ENCODE peak calls at places on chromosomes 6 and 20, in six cellular contexts. M is adrenal gland, Z is MM.1S, N is A549, R is ovary, W is IMR-90. S is an unnamed sample.

GRCh38 chr6:78607188-78607587 is 260.2 kb upstream of the IRAK1BP1 start:
- DNase-seq in M (no peak), Z (no peak), N (no peak), R (no peak), W (peak), S (no peak)

GRCh38 chr6:20533746-20534294 is 437 bp upstream of the CDKAL1 start:
- DNase-seq in M (no peak), Z (no peak), N (no peak), R (no peak), W (no peak), S (no peak)

GRCh38 chr6:169627736-169628423 is 73.9 kb downstream of the WDR27 start:
- DNase-seq in M (no peak), Z (no peak), N (no peak), R (no peak), W (no peak), S (no peak)

GRCh38 chr20:64038579-64039292 is 2.8 kb downstream of the C20orf204 start:
- DNase-seq in M (peak), Z (peak), N (peak), R (peak), W (peak), S (no peak)

GRCh38 chr6:45661667-45662066 is 283.9 kb upstream of the SUPT3H start:
- DNase-seq in M (no peak), Z (no peak), N (no peak), R (no peak), W (peak), S (no peak)

GRCh38 chr6:101666256-101666655 is 272.7 kb downstream of the GRIK2 start:
- DNase-seq in M (no peak), Z (no peak), N (peak), R (no peak), W (peak), S (no peak)

GRCh38 chr6:143222758-143223334 is 162.2 kb downstream of the AIG1 start:
- DNase-seq in M (no peak), Z (no peak), N (no peak), R (peak), W (no peak), S (no peak)

GRCh38 chr6:111817451-111818146 is 55.7 kb downstream of the FYN start:
- DNase-seq in M (no peak), Z (no peak), N (no peak), R (no peak), W (no peak), S (peak)

GRCh38 chr6:38012573-38012972 is 193.0 kb downstream of the ZFAND3 start:
- DNase-seq in M (no peak), Z (peak), N (peak), R (no peak), W (peak), S (no peak)

GRCh38 chr20:50541606-50542041 is 31.4 kb downstream of the PTPN1 start:
- DNase-seq in M (no peak), Z (no peak), N (no peak), R (no peak), W (no peak), S (no peak)

GRCh38 chr6:163774485-163774884 is 360.0 kb downstream of the QKI start:
- DNase-seq in M (no peak), Z (no peak), N (no peak), R (no peak), W (no peak), S (no peak)
- H3K27ac ChIP-seq in M (no peak), Z (no peak), N (no peak), R (no peak), W (no peak), S (no peak)

GRCh38 chr6:87357479-87358196 is 13.0 kb downstream of the C6orf163 start:
- DNase-seq in M (no peak), Z (no peak), N (no peak), R (no peak), W (no peak), S (no peak)
- TF ChIP-seq CTCF in M (no peak), Z (no peak), N (no peak), R (no peak), W (no peak), S (no peak)

DNA sequence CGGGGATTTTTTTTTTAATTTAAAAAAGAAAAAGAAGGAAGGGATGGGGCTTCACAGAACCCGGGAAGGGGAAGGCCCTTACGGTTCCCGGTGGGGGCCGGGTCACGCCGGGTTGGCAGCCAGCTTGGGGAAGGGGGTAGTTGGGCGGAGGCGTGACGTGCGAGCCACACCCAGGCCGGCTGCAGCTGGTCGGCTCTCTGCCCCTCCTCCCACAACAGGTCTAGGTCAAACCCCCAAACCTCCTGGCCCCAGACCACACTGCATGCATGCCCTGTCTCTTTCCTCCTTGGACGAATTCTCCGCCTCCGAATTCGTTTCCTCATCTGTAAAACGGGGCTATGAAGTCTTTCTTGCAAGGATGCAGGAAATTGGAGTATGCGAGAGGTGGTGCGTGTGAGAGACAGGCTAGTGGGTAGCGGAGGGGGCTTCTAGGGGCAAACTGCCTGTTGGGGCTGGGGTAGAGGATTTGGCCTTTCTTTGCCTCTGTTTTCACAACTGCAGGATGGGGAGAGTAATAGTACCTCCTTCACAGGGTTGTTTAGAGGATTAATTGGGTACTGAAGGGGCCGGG is 835 bp downstream of the HCK start:
- DNase-seq in M (peak), Z (no peak), N (no peak), R (no peak), W (no peak), S (peak)
- H3K4me3 ChIP-seq in M (peak), Z (peak), N (peak), R (no peak), W (no peak), S (peak)

DNA sequence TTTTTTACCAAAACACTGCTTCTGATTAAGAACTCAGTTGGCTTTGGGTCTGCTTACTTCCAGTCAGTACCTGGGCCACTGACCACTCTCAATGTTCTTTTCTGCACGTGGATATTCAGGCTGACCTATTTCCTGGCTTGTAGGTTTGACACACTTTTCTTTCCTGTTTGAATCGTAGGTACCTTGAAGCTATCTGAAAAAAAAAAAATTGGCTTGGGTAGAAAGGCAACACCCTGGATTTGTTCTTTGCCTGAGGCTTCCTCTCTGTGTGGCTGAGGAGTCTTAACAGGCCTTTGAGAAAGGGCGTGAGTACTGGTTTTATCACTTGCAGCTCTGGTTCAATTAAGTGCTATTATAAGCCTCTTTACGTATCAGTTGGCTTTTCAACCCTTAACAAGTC is 60.6 kb upstream of the IL20RA start:
- DNase-seq in M (no peak), Z (no peak), N (no peak), R (no peak), W (no peak), S (no peak)
- H3K27ac ChIP-seq in M (no peak), Z (no peak), N (no peak), R (no peak), W (no peak), S (no peak)

DNA sequence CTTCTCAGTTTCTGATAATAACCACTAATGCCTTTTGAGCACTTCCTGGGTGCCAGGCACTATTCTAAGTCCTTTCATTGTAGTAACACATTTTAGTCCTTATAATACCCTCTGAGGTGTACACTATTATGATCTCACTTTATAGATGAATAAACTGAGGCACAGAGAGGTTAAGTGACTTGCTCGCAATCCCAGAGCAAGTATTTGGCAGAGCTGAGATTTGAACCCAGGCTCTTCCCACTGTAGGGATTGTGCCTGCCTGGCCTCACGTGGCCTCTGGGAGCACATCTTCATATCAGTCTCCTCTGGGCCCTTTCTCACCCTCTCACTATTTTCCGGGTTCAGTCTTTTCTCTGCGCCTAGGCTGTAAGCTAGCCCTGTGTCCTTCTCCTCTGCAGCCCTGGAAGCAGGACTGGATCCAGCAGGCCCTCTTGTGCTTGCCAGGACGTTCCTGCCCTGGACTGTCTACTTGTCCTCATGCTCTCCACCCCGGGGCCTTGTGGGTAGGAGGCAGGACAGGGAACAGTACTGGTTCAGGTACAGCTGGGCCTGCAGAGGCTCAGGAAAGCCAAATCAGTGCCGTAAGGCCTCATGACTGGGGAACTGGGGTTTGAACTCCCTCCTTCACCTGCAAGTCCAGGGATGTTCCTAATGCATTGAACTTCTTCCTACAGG is 139.6 kb downstream of the VEGFA start:
- DNase-seq in M (no peak), Z (no peak), N (no peak), R (no peak), W (no peak), S (no peak)
- TF ChIP-seq CTCF in M (no peak), Z (no peak), N (no peak), R (no peak), W (no peak), S (no peak)

DNA sequence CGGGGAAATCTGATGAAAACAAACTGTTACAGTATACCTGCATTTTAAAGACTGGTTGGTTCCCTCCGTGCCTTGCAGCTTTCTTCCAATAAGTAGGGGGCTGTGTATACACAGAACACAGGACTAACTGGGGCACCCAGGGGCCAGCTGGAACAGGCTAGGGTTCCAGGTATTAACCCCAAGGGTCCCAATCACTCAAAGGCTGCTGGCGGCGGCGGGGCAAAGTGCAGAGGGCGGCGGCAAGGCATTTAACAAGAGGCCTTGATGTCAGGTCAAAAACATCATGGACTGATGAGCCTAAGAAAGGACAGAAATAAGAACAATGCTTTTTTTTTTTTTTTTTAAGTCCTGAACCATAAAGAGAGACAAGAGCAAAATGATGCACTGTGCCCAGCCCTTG is 2.5 kb downstream of the PMEPA1 start:
- DNase-seq in M (no peak), Z (peak), N (no peak), R (no peak), W (no peak), S (no peak)
- H3K4me3 ChIP-seq in M (no peak), Z (no peak), N (peak), R (no peak), W (no peak), S (peak)

DNA sequence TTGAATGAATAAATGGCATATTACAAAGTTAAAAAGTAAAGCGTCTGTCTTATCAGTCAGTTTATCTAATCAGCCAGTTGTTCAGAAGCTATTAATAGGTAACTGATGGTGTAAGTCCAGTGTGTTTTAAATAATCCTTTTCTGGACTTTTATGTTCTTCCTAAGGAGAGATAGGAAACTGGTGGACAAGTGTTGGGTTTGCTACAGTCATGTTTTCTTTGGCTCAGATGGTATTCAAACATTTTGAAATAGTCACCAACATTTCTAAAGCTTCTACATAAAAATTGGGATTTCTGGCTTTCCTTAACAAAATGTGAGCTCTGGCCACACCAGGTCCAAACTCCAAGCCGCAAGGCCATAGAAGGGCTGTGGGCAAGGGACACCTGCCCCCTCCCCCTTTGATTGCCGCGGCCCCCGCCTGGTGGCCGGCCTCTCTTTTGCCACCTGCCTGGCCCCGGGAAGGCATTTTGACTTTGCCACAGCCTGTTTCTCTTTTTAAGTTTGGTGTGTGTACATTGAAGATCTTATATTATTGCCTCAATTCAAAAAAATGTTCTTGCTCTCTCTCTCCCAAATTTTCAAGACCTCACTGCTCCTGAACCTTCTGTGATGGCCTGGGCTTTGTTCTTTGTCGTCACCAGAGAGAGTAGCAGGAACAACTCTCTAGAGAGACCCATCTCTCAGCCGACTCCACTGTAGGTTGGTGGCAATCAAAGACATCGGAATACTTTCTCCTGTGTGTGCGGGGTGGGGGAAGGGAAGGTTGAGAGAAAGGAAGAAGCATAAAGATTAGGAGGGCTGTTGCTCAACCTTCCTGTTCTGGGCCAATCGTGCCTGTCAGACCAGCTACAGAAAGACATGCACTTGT is 84.0 kb upstream of the ZNF217 start:
- DNase-seq in M (no peak), Z (no peak), N (peak), R (no peak), W (peak), S (no peak)
- H3K27ac ChIP-seq in M (no peak), Z (no peak), N (peak), R (no peak), W (peak), S (peak)

DNA sequence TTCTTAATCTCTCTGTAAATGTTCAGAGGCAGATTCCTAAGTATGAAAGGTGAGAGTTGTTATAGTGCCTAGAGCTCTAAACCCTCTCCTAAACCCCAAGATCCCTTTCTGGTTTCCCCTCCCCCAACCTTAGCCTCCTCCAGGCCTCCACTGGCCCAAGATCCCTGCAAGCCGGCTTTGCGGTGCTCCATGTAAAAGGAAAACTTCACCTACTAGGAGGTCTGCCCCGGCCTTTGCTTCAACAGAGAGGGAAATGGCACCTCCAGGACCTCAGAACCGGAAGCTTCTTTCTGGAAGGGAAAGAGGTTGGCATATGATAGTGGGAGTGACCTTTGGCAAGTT is 2.3 kb downstream of the RRBP1 start:
- DNase-seq in M (no peak), Z (no peak), N (no peak), R (no peak), W (no peak), S (no peak)
- TF ChIP-seq CTCF in M (no peak), Z (no peak), N (no peak), R (no peak), W (no peak), S (no peak)

GRCh38 chr6:8079116-8079515 is 14.9 kb upstream of the BLOC1S5 start:
- DNase-seq in M (no peak), Z (no peak), N (no peak), R (no peak), W (no peak), S (no peak)

GRCh38 chr6:8082572-8082953 is 18.4 kb upstream of the BLOC1S5 start:
- DNase-seq in M (no peak), Z (no peak), N (no peak), R (no peak), W (no peak), S (no peak)

GRCh38 chr6:8084586-8084985 is 17.8 kb downstream of the EEF1E1 start:
- DNase-seq in M (no peak), Z (no peak), N (no peak), R (no peak), W (no peak), S (no peak)

GRCh38 chr6:8082954-8083858 is 19.0 kb upstream of the BLOC1S5 start:
- DNase-seq in M (peak), Z (no peak), N (peak), R (no peak), W (peak), S (no peak)

GRCh38 chr6:8080338-8081151 is 16.4 kb upstream of the BLOC1S5 start:
- DNase-seq in M (no peak), Z (no peak), N (peak), R (no peak), W (peak), S (no peak)
- H3K4me3 ChIP-seq in M (no peak), Z (no peak), N (no peak), R (no peak), W (no peak), S (no peak)

S was measured in dorsolateral prefrontal cortex.